ENCODE peak calls at places on chromosomes 4 and X, in five cellular contexts. One of them, this sample, is unnamed.

GRCh38 chr4:54333657-54334056 is 104.6 kb downstream of the PDGFRA start:
- DNase-seq in non-pigmented ciliary epithelial cell: no peak
- DNase-seq in A172: no peak
- DNase-seq in HT1080: no peak
- DNase-seq in ACHN: no peak
- DNase-seq in this sample: no peak

GRCh38 chrX:38220024-38220935 is at the start of gene SRPX:
- DNase-seq in non-pigmented ciliary epithelial cell: no peak
- DNase-seq in A172: peak
- DNase-seq in HT1080: peak
- DNase-seq in ACHN: peak
- DNase-seq in this sample: no peak

GRCh38 chr4:133152801-133153526 is 3.9 kb downstream of the PCDH10 start:
- DNase-seq in non-pigmented ciliary epithelial cell: no peak
- DNase-seq in A172: peak
- DNase-seq in HT1080: no peak
- DNase-seq in ACHN: no peak
- DNase-seq in this sample: no peak

GRCh38 chr4:119209077-119209476 is 3.4 kb upstream of the USP53 start:
- DNase-seq in non-pigmented ciliary epithelial cell: peak
- DNase-seq in A172: peak
- DNase-seq in HT1080: peak
- DNase-seq in ACHN: peak
- DNase-seq in this sample: no peak

GRCh38 chr4:90127706-90128345 is 632 bp downstream of the CCSER1 start:
- DNase-seq in non-pigmented ciliary epithelial cell: no peak
- DNase-seq in A172: no peak
- DNase-seq in HT1080: no peak
- DNase-seq in ACHN: no peak
- DNase-seq in this sample: no peak

GRCh38 chr4:52984469-52984868 is 122.4 kb downstream of the RASL11B start:
- DNase-seq in non-pigmented ciliary epithelial cell: no peak
- DNase-seq in A172: no peak
- DNase-seq in HT1080: peak
- DNase-seq in ACHN: no peak
- DNase-seq in this sample: no peak

GRCh38 chr4:27807207-27807606 is 946.6 kb downstream of the STIM2 start:
- DNase-seq in non-pigmented ciliary epithelial cell: peak
- DNase-seq in A172: peak
- DNase-seq in HT1080: peak
- DNase-seq in ACHN: no peak
- DNase-seq in this sample: no peak

GRCh38 chrX:68511255-68511654 is 12.4 kb downstream of the YIPF6 start:
- DNase-seq in non-pigmented ciliary epithelial cell: no peak
- DNase-seq in A172: peak
- DNase-seq in HT1080: peak
- DNase-seq in ACHN: peak
- DNase-seq in this sample: peak

GRCh38 chrX:87517571-87518141 is at the start of gene KLHL4:
- DNase-seq in non-pigmented ciliary epithelial cell: peak
- DNase-seq in A172: peak
- DNase-seq in HT1080: peak
- DNase-seq in ACHN: peak
- DNase-seq in this sample: no peak

GRCh38 chr4:165170819-165171218 is 36.5 kb upstream of the KLHL2 start:
- DNase-seq in non-pigmented ciliary epithelial cell: no peak
- DNase-seq in A172: no peak
- DNase-seq in HT1080: no peak
- DNase-seq in ACHN: no peak
- DNase-seq in this sample: no peak

GRCh38 chrX:107628662-107629532 is 587 bp downstream of the PRPS1 start:
- DNase-seq in non-pigmented ciliary epithelial cell: no peak
- DNase-seq in A172: peak
- DNase-seq in HT1080: peak
- DNase-seq in ACHN: peak
- DNase-seq in this sample: peak

GRCh38 chr4:15778191-15778741 is at the start of gene CD38:
- DNase-seq in non-pigmented ciliary epithelial cell: no peak
- DNase-seq in A172: no peak
- DNase-seq in HT1080: no peak
- DNase-seq in ACHN: no peak
- DNase-seq in this sample: peak

GRCh38 chr4:27003602-27004238 is 143.1 kb downstream of the STIM2 start:
- DNase-seq in non-pigmented ciliary epithelial cell: no peak
- DNase-seq in A172: no peak
- DNase-seq in HT1080: no peak
- DNase-seq in ACHN: no peak
- DNase-seq in this sample: no peak

GRCh38 chr4:157043131-157043530 is 32.8 kb upstream of the GLRB start:
- DNase-seq in non-pigmented ciliary epithelial cell: no peak
- DNase-seq in A172: peak
- DNase-seq in HT1080: peak
- DNase-seq in ACHN: peak
- DNase-seq in this sample: no peak

GRCh38 chrX:103674531-103675454 is 11.7 kb downstream of the MORF4L2 start:
- DNase-seq in non-pigmented ciliary epithelial cell: no peak
- DNase-seq in A172: no peak
- DNase-seq in HT1080: no peak
- DNase-seq in ACHN: no peak
- DNase-seq in this sample: no peak

GRCh38 chrX:56233682-56234081 is 1.5 kb downstream of the KLF8 start:
- DNase-seq in non-pigmented ciliary epithelial cell: no peak
- DNase-seq in A172: no peak
- DNase-seq in HT1080: no peak
- DNase-seq in ACHN: peak
- DNase-seq in this sample: no peak

GRCh38 chr4:41538017-41538733 is at the start of gene LIMCH1:
- DNase-seq in non-pigmented ciliary epithelial cell: no peak
- DNase-seq in A172: peak
- DNase-seq in HT1080: no peak
- DNase-seq in ACHN: no peak
- DNase-seq in this sample: no peak

GRCh38 chr4:4418676-4419370 is 31.9 kb downstream of the NSG1 start:
- DNase-seq in non-pigmented ciliary epithelial cell: no peak
- DNase-seq in A172: no peak
- DNase-seq in HT1080: no peak
- DNase-seq in ACHN: no peak
- DNase-seq in this sample: no peak

GRCh38 chr4:7978907-7979651 is 39.4 kb upstream of the AFAP1 start:
- DNase-seq in non-pigmented ciliary epithelial cell: no peak
- DNase-seq in A172: no peak
- DNase-seq in HT1080: no peak
- DNase-seq in ACHN: no peak
- DNase-seq in this sample: no peak